ENCODE peak calls at places on chromosomes 1 and 21, in four cellular contexts. One of them, this sample, is unnamed.

GRCh38 chr1:37399830-37400790 is 74.3 kb upstream of the ZC3H12A start:
- DNase-seq in transverse colon: no peak
- DNase-seq in A549: no peak
- DNase-seq in IMR-90: no peak
- DNase-seq in this sample: no peak

GRCh38 chr1:154423303-154423987 is 18.3 kb downstream of the IL6R start:
- DNase-seq in A549: no peak
- DNase-seq in transverse colon: no peak
- DNase-seq in IMR-90: peak
- DNase-seq in this sample: no peak

GRCh38 chr1:2258122-2258812 is 30.1 kb downstream of the SKI start:
- DNase-seq in transverse colon: no peak
- DNase-seq in IMR-90: no peak
- DNase-seq in A549: no peak
- DNase-seq in this sample: peak

GRCh38 chr21:26471116-26471505 is 102.0 kb downstream of the CYYR1 start:
- DNase-seq in IMR-90: no peak
- DNase-seq in transverse colon: no peak
- DNase-seq in A549: no peak
- DNase-seq in this sample: no peak

GRCh38 chr1:6783221-6783620 is 2.0 kb upstream of the CAMTA1 start:
- DNase-seq in A549: no peak
- DNase-seq in IMR-90: no peak
- DNase-seq in transverse colon: no peak
- DNase-seq in this sample: no peak

GRCh38 chr1:207579436-207579799 is 65.5 kb upstream of the CR1L start:
- DNase-seq in A549: peak
- DNase-seq in transverse colon: peak
- DNase-seq in IMR-90: peak
- DNase-seq in this sample: peak

GRCh38 chr1:11046625-11047365 is at the start of gene MASP2:
- DNase-seq in IMR-90: no peak
- DNase-seq in transverse colon: no peak
- DNase-seq in A549: no peak
- DNase-seq in this sample: no peak

GRCh38 chr1:38489844-38490270 is 369.7 kb downstream of the RRAGC start:
- DNase-seq in A549: peak
- DNase-seq in transverse colon: peak
- DNase-seq in IMR-90: peak
- DNase-seq in this sample: no peak

GRCh38 chr1:21904725-21905520 is 32.2 kb downstream of the HSPG2 start:
- DNase-seq in transverse colon: peak
- DNase-seq in IMR-90: peak
- DNase-seq in A549: peak
- DNase-seq in this sample: no peak

GRCh38 chr1:41690331-41690730 is 205.8 kb upstream of the EDN2 start:
- DNase-seq in IMR-90: no peak
- DNase-seq in transverse colon: no peak
- DNase-seq in A549: no peak
- DNase-seq in this sample: no peak

GRCh38 chr1:89254658-89255287 is 17.9 kb downstream of the GBP5 start:
- DNase-seq in transverse colon: no peak
- DNase-seq in IMR-90: no peak
- DNase-seq in A549: no peak
- DNase-seq in this sample: no peak

GRCh38 chr1:29280780-29281131 is 44.4 kb downstream of the PTPRU start:
- DNase-seq in transverse colon: no peak
- DNase-seq in A549: no peak
- DNase-seq in IMR-90: peak
- DNase-seq in this sample: no peak

GRCh38 chr1:150213170-150214098 is 22.5 kb downstream of the ANP32E start:
- DNase-seq in IMR-90: peak
- DNase-seq in A549: peak
- DNase-seq in transverse colon: peak
- DNase-seq in this sample: peak

GRCh38 chr1:162696286-162696862 is 64.1 kb downstream of the DDR2 start:
- DNase-seq in A549: peak
- DNase-seq in IMR-90: peak
- DNase-seq in transverse colon: peak
- DNase-seq in this sample: peak

GRCh38 chr1:37394574-37395464 is 79.6 kb upstream of the ZC3H12A start:
- DNase-seq in transverse colon: no peak
- DNase-seq in A549: peak
- DNase-seq in IMR-90: no peak
- DNase-seq in this sample: no peak

GRCh38 chr21:37463083-37463780 is 96.7 kb downstream of the DYRK1A start:
- DNase-seq in IMR-90: peak
- DNase-seq in A549: peak
- DNase-seq in transverse colon: no peak
- DNase-seq in this sample: no peak

DNA sequence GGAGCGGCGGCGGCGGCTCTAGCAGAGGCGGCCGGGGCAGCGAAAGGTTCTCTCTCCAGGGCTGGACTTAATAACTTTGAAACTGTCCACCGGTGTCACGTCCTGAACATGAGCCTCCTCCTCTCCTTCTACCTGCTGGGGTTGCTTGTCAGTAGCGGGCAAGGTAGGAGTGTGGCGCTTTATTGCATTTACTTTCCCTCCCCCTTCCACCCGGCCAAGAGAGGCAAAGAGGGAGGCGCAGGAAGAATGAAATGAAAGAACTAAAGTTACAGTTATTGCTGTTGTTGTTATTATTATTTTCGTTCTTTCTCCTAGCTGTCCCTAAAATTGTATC is 214 bp downstream of the NCAM2 start:
- DNase-seq in A549: no peak
- DNase-seq in transverse colon: no peak
- DNase-seq in IMR-90: no peak
- DNase-seq in this sample: no peak
- TF ChIP-seq POLR2A in A549: no peak
- TF ChIP-seq POLR2A in transverse colon: no peak
- TF ChIP-seq POLR2A in IMR-90: no peak
- TF ChIP-seq POLR2A in this sample: no peak

DNA sequence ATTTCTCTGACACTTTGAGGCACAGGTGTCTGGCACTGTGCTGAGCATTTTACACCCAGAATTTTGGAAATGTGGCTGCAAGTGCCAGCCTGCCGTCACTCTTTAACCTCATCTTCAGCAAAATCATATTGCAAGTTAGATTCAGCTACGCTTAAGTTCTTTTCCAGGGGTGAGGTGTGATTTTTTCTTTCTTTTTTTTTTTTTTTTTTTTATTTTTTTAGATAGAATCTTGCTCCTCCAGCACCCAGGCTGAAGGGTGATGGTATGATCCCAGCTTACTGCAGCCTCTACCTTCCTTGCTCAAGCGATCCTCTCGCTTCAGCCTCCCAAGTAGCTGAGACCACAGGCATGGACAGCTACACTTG is 2.5 kb upstream of the RCC2 start:
- DNase-seq in A549: no peak
- DNase-seq in IMR-90: no peak
- DNase-seq in transverse colon: no peak
- DNase-seq in this sample: no peak
- H3K4me3 ChIP-seq in A549: no peak
- H3K4me3 ChIP-seq in IMR-90: no peak
- H3K4me3 ChIP-seq in transverse colon: no peak
- H3K4me3 ChIP-seq in this sample: no peak

DNA sequence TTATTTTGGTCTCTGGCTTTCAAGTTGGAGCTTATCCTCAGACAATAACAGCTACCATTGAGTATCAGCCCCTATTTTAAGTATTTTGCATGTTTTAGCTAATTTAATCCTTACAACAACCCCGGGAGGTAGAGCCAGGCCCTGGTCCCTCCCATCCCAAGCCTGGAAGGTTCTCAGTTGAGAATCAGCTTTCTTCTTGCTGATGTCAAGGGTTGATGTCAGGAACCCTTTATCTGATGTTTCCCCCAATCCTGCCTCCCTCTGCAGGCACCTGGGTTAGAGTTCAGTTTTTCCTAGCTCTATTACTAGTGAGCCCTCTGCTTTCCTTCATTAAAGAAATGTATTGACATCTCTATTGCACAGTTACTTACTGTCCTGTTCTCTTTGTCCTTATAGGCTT is 3.6 kb upstream of the SVBP start:
- DNase-seq in transverse colon: no peak
- DNase-seq in A549: no peak
- DNase-seq in IMR-90: no peak
- DNase-seq in this sample: no peak
- TF ChIP-seq POLR2A in transverse colon: no peak
- TF ChIP-seq POLR2A in A549: no peak
- TF ChIP-seq POLR2A in IMR-90: no peak
- TF ChIP-seq POLR2A in this sample: no peak

GRCh38 chr1:76866566-76866965 is 714 bp upstream of the ST6GALNAC5 start:
- DNase-seq in A549: no peak
- DNase-seq in transverse colon: no peak
- DNase-seq in IMR-90: no peak
- DNase-seq in this sample: no peak

GRCh38 chr1:76867342-76868130 is at the start of gene ST6GALNAC5:
- DNase-seq in transverse colon: no peak
- DNase-seq in IMR-90: peak
- DNase-seq in A549: peak
- DNase-seq in this sample: no peak

GRCh38 chr1:76870037-76870436 is 2.8 kb downstream of the ST6GALNAC5 start:
- DNase-seq in A549: no peak
- DNase-seq in IMR-90: no peak
- DNase-seq in transverse colon: no peak
- DNase-seq in this sample: no peak

GRCh38 chr1:76868916-76869315 is 1.6 kb downstream of the ST6GALNAC5 start:
- DNase-seq in transverse colon: no peak
- DNase-seq in A549: no peak
- DNase-seq in IMR-90: no peak
- DNase-seq in this sample: no peak

GRCh38 chr1:76868154-76868882 is 1.0 kb downstream of the ST6GALNAC5 start:
- DNase-seq in transverse colon: no peak
- DNase-seq in IMR-90: peak
- DNase-seq in A549: peak
- DNase-seq in this sample: peak
- H3K4me3 ChIP-seq in transverse colon: peak
- H3K4me3 ChIP-seq in IMR-90: peak
- H3K4me3 ChIP-seq in A549: peak
- H3K4me3 ChIP-seq in this sample: peak

GRCh38 chr1:53262000-53262399 is 23.7 kb upstream of the MAGOH start:
- DNase-seq in transverse colon: no peak
- DNase-seq in A549: no peak
- DNase-seq in IMR-90: no peak
- DNase-seq in this sample: no peak
- TF ChIP-seq POLR2A in transverse colon: no peak
- TF ChIP-seq POLR2A in A549: no peak
- TF ChIP-seq POLR2A in IMR-90: no peak
- TF ChIP-seq POLR2A in this sample: no peak

GRCh38 chr1:241608379-241609033 is 31.7 kb downstream of the CHML start:
- DNase-seq in IMR-90: peak
- DNase-seq in A549: no peak
- DNase-seq in transverse colon: no peak
- DNase-seq in this sample: no peak

GRCh38 chr1:241612533-241613505 is 27.4 kb downstream of the CHML start:
- DNase-seq in A549: peak
- DNase-seq in transverse colon: no peak
- DNase-seq in IMR-90: peak
- DNase-seq in this sample: no peak

GRCh38 chr1:241607497-241607896 is 32.7 kb downstream of the CHML start:
- DNase-seq in A549: no peak
- DNase-seq in transverse colon: no peak
- DNase-seq in IMR-90: no peak
- DNase-seq in this sample: no peak

GRCh38 chr1:241611063-241611462 is 29.1 kb downstream of the CHML start:
- DNase-seq in transverse colon: no peak
- DNase-seq in A549: peak
- DNase-seq in IMR-90: peak
- DNase-seq in this sample: no peak

GRCh38 chr1:241610056-241610815 is 29.9 kb downstream of the CHML start:
- DNase-seq in IMR-90: peak
- DNase-seq in A549: peak
- DNase-seq in transverse colon: peak
- DNase-seq in this sample: no peak
- H3K4me3 ChIP-seq in IMR-90: no peak
- H3K4me3 ChIP-seq in A549: peak
- H3K4me3 ChIP-seq in transverse colon: no peak
- H3K4me3 ChIP-seq in this sample: no peak

GRCh38 chr1:61742620-61743431 is 546 bp downstream of the PATJ start:
- DNase-seq in A549: peak
- DNase-seq in transverse colon: peak
- DNase-seq in IMR-90: peak
- DNase-seq in this sample: peak
- TF ChIP-seq POLR2A in A549: no peak
- TF ChIP-seq POLR2A in transverse colon: no peak
- TF ChIP-seq POLR2A in IMR-90: no peak
- TF ChIP-seq POLR2A in this sample: no peak